ENCODE peak calls at places on chromosome 10, in four cellular contexts. One of them, this sample, is unnamed.

GRCh38 chr10:127182161-127182560 is 14.2 kb downstream of the INSYN2A start:
- DNase-seq in GM03348: no peak
- DNase-seq in CD4-positive, alpha-beta memory T cell: no peak
- DNase-seq in stimulated activated CD8-positive, alpha-beta memory T cell treated with anti-CD3 and anti-CD28 coated beads, Interleukin-2, amount 100 ng/mL, for 48 hours: no peak
- DNase-seq in this sample: no peak

GRCh38 chr10:44400553-44400952 is 15.7 kb upstream of the CXCL12 start:
- DNase-seq in GM03348: no peak
- DNase-seq in CD4-positive, alpha-beta memory T cell: no peak
- DNase-seq in stimulated activated CD8-positive, alpha-beta memory T cell treated with anti-CD3 and anti-CD28 coated beads, Interleukin-2, amount 100 ng/mL, for 48 hours: no peak
- DNase-seq in this sample: no peak

GRCh38 chr10:17787087-17787942 is 21.8 kb upstream of the MRC1 start:
- DNase-seq in CD4-positive, alpha-beta memory T cell: no peak
- DNase-seq in GM03348: peak
- DNase-seq in stimulated activated CD8-positive, alpha-beta memory T cell treated with anti-CD3 and anti-CD28 coated beads, Interleukin-2, amount 100 ng/mL, for 48 hours: no peak
- DNase-seq in this sample: no peak

GRCh38 chr10:79435271-79436065 is 10.0 kb downstream of the ZCCHC24 start:
- DNase-seq in GM03348: peak
- DNase-seq in stimulated activated CD8-positive, alpha-beta memory T cell treated with anti-CD3 and anti-CD28 coated beads, Interleukin-2, amount 100 ng/mL, for 48 hours: no peak
- DNase-seq in CD4-positive, alpha-beta memory T cell: no peak
- DNase-seq in this sample: no peak

GRCh38 chr10:52115823-52116222 is 198.3 kb upstream of the DKK1 start:
- DNase-seq in stimulated activated CD8-positive, alpha-beta memory T cell treated with anti-CD3 and anti-CD28 coated beads, Interleukin-2, amount 100 ng/mL, for 48 hours: no peak
- DNase-seq in CD4-positive, alpha-beta memory T cell: no peak
- DNase-seq in GM03348: no peak
- DNase-seq in this sample: no peak

GRCh38 chr10:118101501-118101900 is 54.8 kb upstream of the RAB11FIP2 start:
- DNase-seq in CD4-positive, alpha-beta memory T cell: no peak
- DNase-seq in stimulated activated CD8-positive, alpha-beta memory T cell treated with anti-CD3 and anti-CD28 coated beads, Interleukin-2, amount 100 ng/mL, for 48 hours: no peak
- DNase-seq in GM03348: peak
- DNase-seq in this sample: no peak

GRCh38 chr10:101097881-101098280 is 33.2 kb upstream of the TLX1 start:
- DNase-seq in CD4-positive, alpha-beta memory T cell: no peak
- DNase-seq in GM03348: no peak
- DNase-seq in stimulated activated CD8-positive, alpha-beta memory T cell treated with anti-CD3 and anti-CD28 coated beads, Interleukin-2, amount 100 ng/mL, for 48 hours: no peak
- DNase-seq in this sample: no peak

GRCh38 chr10:49303711-49304110 is 4.7 kb downstream of the C10orf71 start:
- DNase-seq in stimulated activated CD8-positive, alpha-beta memory T cell treated with anti-CD3 and anti-CD28 coated beads, Interleukin-2, amount 100 ng/mL, for 48 hours: no peak
- DNase-seq in GM03348: no peak
- DNase-seq in CD4-positive, alpha-beta memory T cell: no peak
- DNase-seq in this sample: no peak

GRCh38 chr10:28906440-28906839 is 229.1 kb downstream of the BAMBI start:
- DNase-seq in stimulated activated CD8-positive, alpha-beta memory T cell treated with anti-CD3 and anti-CD28 coated beads, Interleukin-2, amount 100 ng/mL, for 48 hours: no peak
- DNase-seq in GM03348: no peak
- DNase-seq in CD4-positive, alpha-beta memory T cell: no peak
- DNase-seq in this sample: no peak

GRCh38 chr10:48547061-48547895 is 57.6 kb downstream of the ARHGAP22 start:
- DNase-seq in CD4-positive, alpha-beta memory T cell: no peak
- DNase-seq in GM03348: no peak
- DNase-seq in stimulated activated CD8-positive, alpha-beta memory T cell treated with anti-CD3 and anti-CD28 coated beads, Interleukin-2, amount 100 ng/mL, for 48 hours: no peak
- DNase-seq in this sample: no peak

This sample was measured in naive thymus-derived CD4-positive, alpha-beta T cell.